ENCODE peak calls at places on chromosomes 1 and 21, in five cellular contexts. One of them, this sample, is unnamed.

GRCh38 chr1:246930830-246931548 is 759 bp downstream of the AHCTF1 start:
- DNase-seq in CD8-positive, alpha-beta memory T cell: peak; percentile 39
- DNase-seq in CD8-positive, alpha-beta T cell: peak; percentile 41
- DNase-seq in PC-9: peak; percentile 33
- DNase-seq in prostate gland: peak; percentile 48
- DNase-seq in this sample: no peak

GRCh38 chr21:34890724-34891609 is 158.1 kb downstream of the RUNX1 start:
- DNase-seq in prostate gland: no peak
- DNase-seq in CD8-positive, alpha-beta T cell: no peak
- DNase-seq in PC-9: no peak
- DNase-seq in CD8-positive, alpha-beta memory T cell: no peak
- DNase-seq in this sample: no peak

GRCh38 chr1:154614887-154615286 is 6.9 kb upstream of the ADAR start:
- DNase-seq in CD8-positive, alpha-beta memory T cell: no peak
- DNase-seq in CD8-positive, alpha-beta T cell: no peak
- DNase-seq in PC-9: no peak
- DNase-seq in prostate gland: no peak
- DNase-seq in this sample: no peak

GRCh38 chr1:187244623-187245022 is 415.9 kb downstream of the PLA2G4A start:
- DNase-seq in CD8-positive, alpha-beta memory T cell: no peak
- DNase-seq in CD8-positive, alpha-beta T cell: no peak
- DNase-seq in PC-9: peak; percentile 58
- DNase-seq in prostate gland: peak; percentile 50
- DNase-seq in this sample: no peak

GRCh38 chr1:65992160-65993046 is 199.7 kb downstream of the PDE4B start:
- DNase-seq in prostate gland: no peak
- DNase-seq in CD8-positive, alpha-beta memory T cell: no peak
- DNase-seq in PC-9: no peak
- DNase-seq in CD8-positive, alpha-beta T cell: no peak
- DNase-seq in this sample: no peak

GRCh38 chr1:8217011-8217711 is 100.8 kb upstream of the SLC45A1 start:
- DNase-seq in CD8-positive, alpha-beta memory T cell: no peak
- DNase-seq in PC-9: no peak
- DNase-seq in prostate gland: no peak
- DNase-seq in CD8-positive, alpha-beta T cell: no peak
- DNase-seq in this sample: no peak

GRCh38 chr1:9466780-9467755 is 72.2 kb upstream of the SLC25A33 start:
- DNase-seq in prostate gland: peak; percentile 50
- DNase-seq in PC-9: no peak
- DNase-seq in CD8-positive, alpha-beta T cell: no peak
- DNase-seq in CD8-positive, alpha-beta memory T cell: no peak
- DNase-seq in this sample: peak; percentile 36

GRCh38 chr1:46587072-46587471 is 17.0 kb downstream of the MKNK1 start:
- DNase-seq in CD8-positive, alpha-beta memory T cell: no peak
- DNase-seq in PC-9: no peak
- DNase-seq in prostate gland: no peak
- DNase-seq in CD8-positive, alpha-beta T cell: no peak
- DNase-seq in this sample: no peak

GRCh38 chr1:27152004-27152828 is 2.7 kb downstream of the SLC9A1 start:
- DNase-seq in PC-9: no peak
- DNase-seq in CD8-positive, alpha-beta T cell: no peak
- DNase-seq in prostate gland: no peak
- DNase-seq in CD8-positive, alpha-beta memory T cell: no peak
- DNase-seq in this sample: no peak

GRCh38 chr1:213439703-213440102 is 388.7 kb downstream of the RPS6KC1 start:
- DNase-seq in CD8-positive, alpha-beta T cell: no peak
- DNase-seq in PC-9: no peak
- DNase-seq in prostate gland: no peak
- DNase-seq in CD8-positive, alpha-beta memory T cell: no peak
- DNase-seq in this sample: no peak

GRCh38 chr1:33721416-33721815 is 142.5 kb upstream of the HMGB4 start:
- DNase-seq in prostate gland: no peak
- DNase-seq in CD8-positive, alpha-beta memory T cell: no peak
- DNase-seq in CD8-positive, alpha-beta T cell: no peak
- DNase-seq in PC-9: no peak
- DNase-seq in this sample: no peak

GRCh38 chr1:71638081-71638766 is 557.4 kb upstream of the ZRANB2 start:
- DNase-seq in CD8-positive, alpha-beta memory T cell: no peak
- DNase-seq in PC-9: no peak
- DNase-seq in prostate gland: no peak
- DNase-seq in CD8-positive, alpha-beta T cell: no peak
- DNase-seq in this sample: no peak

GRCh38 chr1:5254131-5254725 is 599.8 kb downstream of the AJAP1 start:
- DNase-seq in CD8-positive, alpha-beta T cell: no peak
- DNase-seq in CD8-positive, alpha-beta memory T cell: no peak
- DNase-seq in PC-9: no peak
- DNase-seq in prostate gland: no peak
- DNase-seq in this sample: no peak

GRCh38 chr21:45854702-45855247 is 126.8 kb upstream of the COL6A1 start:
- DNase-seq in CD8-positive, alpha-beta T cell: no peak
- DNase-seq in CD8-positive, alpha-beta memory T cell: no peak
- DNase-seq in PC-9: no peak
- DNase-seq in prostate gland: no peak
- DNase-seq in this sample: no peak

GRCh38 chr21:16078382-16078781 is 348.6 kb downstream of the USP25 start:
- DNase-seq in prostate gland: no peak
- DNase-seq in CD8-positive, alpha-beta memory T cell: no peak
- DNase-seq in CD8-positive, alpha-beta T cell: no peak
- DNase-seq in PC-9: no peak
- DNase-seq in this sample: no peak

GRCh38 chr1:206932271-206932670 is 10.5 kb upstream of the FCMR start:
- DNase-seq in prostate gland: no peak
- DNase-seq in CD8-positive, alpha-beta memory T cell: no peak
- DNase-seq in PC-9: no peak
- DNase-seq in CD8-positive, alpha-beta T cell: no peak
- DNase-seq in this sample: no peak
- H3K27ac ChIP-seq in prostate gland: no peak overlapping the region
- H3K27ac ChIP-seq in CD8-positive, alpha-beta memory T cell: no peak overlapping the region
- H3K27ac ChIP-seq in PC-9: no peak overlapping the region
- H3K27ac ChIP-seq in CD8-positive, alpha-beta T cell: no peak overlapping the region
- H3K27ac ChIP-seq in this sample: no peak overlapping the region

GRCh38 chr1:53687886-53688285 is 51.1 kb downstream of the GLIS1 start:
- DNase-seq in CD8-positive, alpha-beta T cell: no peak
- DNase-seq in prostate gland: no peak
- DNase-seq in CD8-positive, alpha-beta memory T cell: no peak
- DNase-seq in PC-9: no peak
- DNase-seq in this sample: no peak

GRCh38 chr1:53690411-53690810 is 48.6 kb downstream of the GLIS1 start:
- DNase-seq in PC-9: no peak
- DNase-seq in prostate gland: no peak
- DNase-seq in CD8-positive, alpha-beta T cell: no peak
- DNase-seq in CD8-positive, alpha-beta memory T cell: no peak
- DNase-seq in this sample: no peak

GRCh38 chr1:53689736-53690401 is 49.1 kb downstream of the GLIS1 start:
- DNase-seq in CD8-positive, alpha-beta memory T cell: no peak
- DNase-seq in CD8-positive, alpha-beta T cell: no peak
- DNase-seq in prostate gland: no peak
- DNase-seq in PC-9: no peak
- DNase-seq in this sample: no peak

GRCh38 chr1:53688703-53689102 is 50.3 kb downstream of the GLIS1 start:
- DNase-seq in prostate gland: no peak
- DNase-seq in PC-9: peak; percentile 23
- DNase-seq in CD8-positive, alpha-beta T cell: no peak
- DNase-seq in CD8-positive, alpha-beta memory T cell: no peak
- DNase-seq in this sample: no peak

GRCh38 chr1:53689223-53689622 is 49.7 kb downstream of the GLIS1 start:
- DNase-seq in PC-9: no peak
- DNase-seq in CD8-positive, alpha-beta memory T cell: no peak
- DNase-seq in CD8-positive, alpha-beta T cell: no peak
- DNase-seq in prostate gland: no peak
- DNase-seq in this sample: no peak
- H3K4me1 ChIP-seq in PC-9: peaks cover 18% of the 10 kb centered on the region
- H3K4me1 ChIP-seq in CD8-positive, alpha-beta memory T cell: no peaks in the 10 kb centered on the region
- H3K4me1 ChIP-seq in CD8-positive, alpha-beta T cell: no peaks in the 10 kb centered on the region
- H3K4me1 ChIP-seq in prostate gland: no peaks in the 10 kb centered on the region
- H3K4me1 ChIP-seq in this sample: no peaks in the 10 kb centered on the region

DNA sequence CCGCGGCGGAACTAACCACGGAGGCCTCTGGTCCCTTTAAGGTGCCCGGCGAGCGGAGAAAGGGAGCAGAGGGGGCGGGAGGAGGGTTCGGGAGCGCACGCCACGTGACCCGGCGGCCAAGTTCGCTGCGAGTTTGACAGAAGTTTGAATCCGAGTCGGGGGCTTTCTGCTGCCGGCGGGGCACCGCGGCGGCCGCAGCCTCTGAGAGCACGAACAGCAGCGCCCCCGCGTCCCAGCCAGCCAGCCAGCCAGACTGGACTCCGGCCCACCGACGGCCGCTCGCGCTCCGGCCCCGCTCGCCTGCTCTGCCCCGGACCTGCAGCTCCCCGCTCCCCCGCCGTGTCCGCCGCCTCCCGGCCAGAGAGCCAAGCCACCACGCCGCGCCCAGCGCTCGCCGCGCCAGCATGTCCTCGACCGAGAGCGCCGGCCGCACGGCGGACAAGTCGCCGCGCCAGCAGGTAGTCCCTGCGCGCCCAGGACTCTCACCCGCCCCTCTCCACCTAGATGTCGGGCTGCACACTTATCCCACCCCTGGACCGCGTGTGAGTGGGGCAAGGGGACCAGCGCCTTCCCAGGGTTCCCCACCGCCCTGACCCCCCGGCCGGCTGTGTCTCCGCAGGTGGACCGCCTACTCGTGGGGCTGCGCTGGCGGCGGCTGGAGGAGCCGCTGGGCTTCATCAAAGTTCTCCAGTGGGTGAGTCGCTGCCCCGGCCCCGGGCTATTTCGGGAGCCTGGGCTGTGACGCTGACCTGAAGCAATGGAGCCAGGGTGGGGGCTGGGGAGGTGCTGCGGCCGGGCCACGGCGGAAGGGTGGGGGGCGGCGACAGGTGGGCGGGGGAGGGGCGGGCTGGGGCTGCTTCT is at the start of gene SYPL2:
- DNase-seq in CD8-positive, alpha-beta T cell: no peak
- DNase-seq in prostate gland: no peak
- DNase-seq in PC-9: peak; percentile 18
- DNase-seq in CD8-positive, alpha-beta memory T cell: no peak
- DNase-seq in this sample: no peak
- H3K27ac ChIP-seq in CD8-positive, alpha-beta T cell: no peak within 1 kb of the TSS
- H3K27ac ChIP-seq in prostate gland: no peak within 1 kb of the TSS
- H3K27ac ChIP-seq in PC-9: no peak within 1 kb of the TSS
- H3K27ac ChIP-seq in CD8-positive, alpha-beta memory T cell: no peak within 1 kb of the TSS
- H3K27ac ChIP-seq in this sample: peak within 1 kb of the TSS; percentile 51

GRCh38 chr1:20480261-20481157 is 5.5 kb downstream of the CAMK2N1 start:
- DNase-seq in prostate gland: no peak
- DNase-seq in PC-9: no peak
- DNase-seq in CD8-positive, alpha-beta T cell: no peak
- DNase-seq in CD8-positive, alpha-beta memory T cell: no peak
- DNase-seq in this sample: no peak
- H3K4me1 ChIP-seq in prostate gland: no peaks in the 10 kb centered on the region
- H3K4me1 ChIP-seq in PC-9: peaks cover 60% of the 10 kb centered on the region
- H3K4me1 ChIP-seq in CD8-positive, alpha-beta T cell: peaks cover 17% of the 10 kb centered on the region
- H3K4me1 ChIP-seq in CD8-positive, alpha-beta memory T cell: peaks cover 16% of the 10 kb centered on the region
- H3K4me1 ChIP-seq in this sample: peaks cover 12% of the 10 kb centered on the region

DNA sequence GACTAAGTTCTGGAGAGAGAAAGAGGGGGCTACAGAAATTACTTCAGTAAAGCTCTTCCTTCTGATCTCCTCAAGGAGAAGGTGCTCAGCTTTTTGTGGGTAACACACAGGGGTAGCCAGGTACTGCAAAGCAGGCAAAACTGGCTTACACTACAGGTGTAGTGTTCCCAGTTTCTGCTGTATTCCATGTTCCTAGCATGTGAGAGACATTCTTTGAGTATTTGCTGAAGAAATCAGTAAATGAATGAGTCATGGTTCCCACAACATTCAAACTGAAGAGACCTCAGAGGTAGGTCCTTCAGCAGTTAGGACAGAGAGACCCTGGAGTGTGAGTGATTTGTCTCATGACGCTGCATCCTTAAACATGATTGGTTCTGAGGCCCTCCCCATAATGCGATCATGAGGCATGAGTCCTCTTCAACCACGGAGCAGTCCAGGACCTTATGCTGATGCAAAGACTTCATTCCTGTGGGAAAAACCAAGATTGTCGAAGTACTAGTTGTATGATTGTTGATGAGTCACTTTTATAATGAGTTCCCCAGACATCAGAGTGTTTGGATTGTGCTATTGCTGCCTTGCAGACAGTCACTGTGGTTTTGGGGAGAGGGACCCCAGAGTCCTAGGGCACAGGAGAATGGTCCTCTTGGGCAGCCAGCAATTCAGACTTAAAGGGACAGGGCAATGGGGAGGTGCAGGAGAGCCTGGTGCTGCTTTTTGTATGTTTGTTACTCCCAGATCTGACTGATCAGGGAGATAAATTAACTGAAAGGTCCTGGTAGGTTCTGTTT is 2.7 kb upstream of the OR10J4 start:
- DNase-seq in CD8-positive, alpha-beta T cell: no peak
- DNase-seq in prostate gland: no peak
- DNase-seq in CD8-positive, alpha-beta memory T cell: no peak
- DNase-seq in PC-9: no peak
- DNase-seq in this sample: no peak
- H3K27ac ChIP-seq in CD8-positive, alpha-beta T cell: no peak overlapping the region
- H3K27ac ChIP-seq in prostate gland: no peak overlapping the region
- H3K27ac ChIP-seq in CD8-positive, alpha-beta memory T cell: no peak overlapping the region
- H3K27ac ChIP-seq in PC-9: no peak overlapping the region
- H3K27ac ChIP-seq in this sample: no peak overlapping the region

DNA sequence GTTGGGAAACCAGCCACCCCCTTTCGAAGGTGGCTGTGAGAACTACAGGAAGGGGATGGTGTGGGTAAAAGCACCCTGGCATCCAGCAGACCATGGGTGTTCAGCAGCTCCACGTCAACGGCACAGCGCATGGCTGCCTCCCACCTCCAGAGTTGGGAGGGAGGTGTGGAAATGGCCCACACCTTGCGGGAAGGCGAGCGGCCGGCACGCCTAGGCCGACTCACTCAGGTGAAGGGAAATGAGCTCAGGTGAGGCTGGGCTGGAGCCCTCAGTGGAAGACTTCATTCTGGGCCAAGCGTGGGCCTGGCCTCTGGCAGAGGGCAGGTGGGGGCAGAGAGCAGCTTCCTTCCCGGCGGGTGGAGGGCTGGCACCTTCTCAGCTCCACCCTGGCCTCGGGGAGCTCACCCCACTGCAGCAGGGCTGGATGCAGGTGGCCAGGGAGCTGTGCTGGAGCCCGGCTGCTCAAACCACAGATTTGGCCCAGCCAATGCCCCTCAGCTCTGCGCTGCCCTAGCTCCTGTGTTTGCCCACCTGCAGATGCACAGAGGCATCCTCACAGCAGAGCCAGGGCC is 24.8 kb upstream of the ALDH4A1 start:
- DNase-seq in CD8-positive, alpha-beta T cell: no peak
- DNase-seq in CD8-positive, alpha-beta memory T cell: peak; percentile 31
- DNase-seq in PC-9: peak; percentile 44
- DNase-seq in prostate gland: no peak
- DNase-seq in this sample: no peak
- H3K4me1 ChIP-seq in CD8-positive, alpha-beta T cell: peaks cover 87% of the 10 kb centered on the region
- H3K4me1 ChIP-seq in CD8-positive, alpha-beta memory T cell: peaks cover 81% of the 10 kb centered on the region
- H3K4me1 ChIP-seq in PC-9: peaks cover 55% of the 10 kb centered on the region
- H3K4me1 ChIP-seq in prostate gland: peaks cover 15% of the 10 kb centered on the region
- H3K4me1 ChIP-seq in this sample: peaks cover 56% of the 10 kb centered on the region